ENCODE peak calls at places on chromosomes 16 and 17, in five cellular contexts. X, Q, E, N and T are unnamed samples.

GRCh38 chr16:67150833-67151396 is at the start of gene B3GNT9:
- DNase-seq in X (peak; percentile 72), Q (peak; percentile 86), E (peak; percentile 58), N (peak; percentile 52), T (peak; percentile 55)

GRCh38 chr17:58089111-58089510 is 5.9 kb downstream of the DYNLL2 start:
- DNase-seq in X (no peak), Q (no peak), E (no peak), N (no peak), T (no peak)

GRCh38 chr17:39095309-39095686 is 56.1 kb downstream of the PLXDC1 start:
- DNase-seq in X (no peak), Q (no peak), E (no peak), N (no peak), T (no peak)

GRCh38 chr16:75198135-75198600 is 8.8 kb downstream of the CTRB2 start:
- DNase-seq in X (no peak), Q (peak; percentile 70), E (no peak), N (peak; percentile 20), T (no peak)

GRCh38 chr17:72363336-72363620 is 242.5 kb downstream of the SOX9 start:
- DNase-seq in X (no peak), Q (no peak), E (no peak), N (no peak), T (no peak)

GRCh38 chr17:7355053-7355452 is at the start of gene TMEM95:
- DNase-seq in X (peak; percentile 13), Q (no peak), E (no peak), N (no peak), T (no peak)

GRCh38 chr17:42312285-42313130 is 24.2 kb downstream of the STAT5A start:
- DNase-seq in X (peak; percentile 83), Q (peak; percentile 95), E (peak; percentile 85), N (peak; percentile 97), T (peak; percentile 86)

GRCh38 chr16:65790768-65791167 is 575.7 kb upstream of the CDH5 start:
- DNase-seq in X (no peak), Q (no peak), E (no peak), N (no peak), T (no peak)

GRCh38 chr17:36933174-36934143 is 3.8 kb upstream of the LHX1 start:
- DNase-seq in X (no peak), Q (no peak), E (no peak), N (no peak), T (no peak)

GRCh38 chr17:72359811-72360210 is 239.0 kb downstream of the SOX9 start:
- DNase-seq in X (no peak), Q (no peak), E (no peak), N (no peak), T (no peak)

GRCh38 chr16:4855371-4855770 is 8.1 kb downstream of the UBN1 start:
- DNase-seq in X (no peak), Q (no peak), E (no peak), N (no peak), T (no peak)

GRCh38 chr16:11087691-11088431 is 143.5 kb downstream of the CLEC16A start:
- DNase-seq in X (no peak), Q (no peak), E (no peak), N (no peak), T (no peak)

GRCh38 chr17:43431741-43432523 is 33.1 kb downstream of the ARL4D start:
- DNase-seq in X (no peak), Q (no peak), E (peak; percentile 58), N (no peak), T (no peak)

GRCh38 chr16:66420396-66420795 is 6.7 kb upstream of the BEAN1 start:
- DNase-seq in X (no peak), Q (no peak), E (no peak), N (no peak), T (no peak)

GRCh38 chr17:30720013-30720471 is 104.5 kb downstream of the CRLF3 start:
- DNase-seq in X (peak; percentile 6), Q (peak; percentile 51), E (no peak), N (no peak), T (peak; percentile 30)

GRCh38 chr17:33039874-33040273 is 48.2 kb downstream of the SPACA3 start:
- DNase-seq in X (no peak), Q (no peak), E (peak; percentile 18), N (no peak), T (no peak)

GRCh38 chr17:13265306-13265705 is 247.5 kb upstream of the ELAC2 start:
- DNase-seq in X (no peak), Q (no peak), E (no peak), N (no peak), T (no peak)
- TF ChIP-seq POLR2AphosphoS5 in X (no peak), Q (no peak), E (no peak), N (no peak), T (no peak)

DNA sequence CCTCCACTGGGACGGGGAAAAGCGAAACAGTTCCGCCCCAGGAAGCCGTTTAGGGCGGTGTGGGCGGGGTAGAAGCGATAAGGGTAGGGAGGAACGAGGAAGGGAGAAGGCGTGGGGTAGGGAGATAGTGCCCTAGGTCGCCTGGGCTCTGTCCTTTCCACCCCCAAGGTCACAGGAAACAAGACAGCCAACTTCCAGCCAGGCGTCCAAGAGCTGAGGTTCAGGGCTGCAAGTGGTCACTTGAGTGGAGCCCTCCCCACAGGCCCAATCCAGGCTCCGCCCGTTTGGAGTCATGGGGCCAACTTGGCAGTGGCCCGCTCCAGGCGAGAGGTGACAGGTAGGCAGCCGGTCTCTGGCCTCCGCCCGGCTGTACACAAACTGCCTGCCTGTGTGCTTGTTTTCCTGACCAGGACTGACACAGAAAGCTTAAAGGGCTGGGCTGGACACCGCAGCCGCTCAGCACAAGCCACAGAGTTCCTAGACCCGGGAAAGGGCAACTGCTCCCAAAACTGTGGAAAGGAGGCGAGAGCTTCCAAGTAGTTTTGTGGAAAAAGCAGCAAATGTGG is at the start of gene RILP:
- DNase-seq in X (peak; percentile 91), Q (peak; percentile 93), E (peak; percentile 61), N (peak; percentile 96), T (peak; percentile 92)
- TF ChIP-seq POLR2A in X (peak; percentile 64), Q (peak; percentile 8), E (no peak), N (peak; percentile 56), T (no peak)

GRCh38 chr17:11026903-11027302 is 189.0 kb upstream of the PIRT start:
- DNase-seq in X (no peak), Q (no peak), E (no peak), N (no peak), T (no peak)

GRCh38 chr17:11028349-11028748 is 190.5 kb upstream of the PIRT start:
- DNase-seq in X (no peak), Q (no peak), E (no peak), N (no peak), T (no peak)

GRCh38 chr17:11035681-11036080 is 197.8 kb upstream of the PIRT start:
- DNase-seq in X (no peak), Q (no peak), E (no peak), N (no peak), T (no peak)

DNA sequence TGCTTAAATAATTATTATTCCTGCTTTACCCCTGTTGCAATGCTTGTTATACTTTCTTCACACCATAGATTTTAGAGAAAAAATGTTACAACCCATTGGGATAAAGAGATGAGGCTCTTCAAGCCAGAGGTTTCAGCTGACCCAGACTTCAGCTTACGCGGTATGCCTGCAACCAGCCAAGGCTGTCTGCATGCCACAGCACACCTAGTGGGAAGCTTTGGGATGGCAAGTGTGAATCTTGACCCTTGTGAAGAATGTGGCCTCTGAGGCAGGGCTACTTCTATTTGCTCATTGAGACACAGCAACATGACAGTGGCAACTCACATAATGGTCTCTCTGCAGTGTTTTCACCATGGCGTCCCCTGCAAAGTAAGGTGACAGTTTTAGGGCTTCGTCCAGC is 193.9 kb upstream of the PIRT start:
- DNase-seq in X (no peak), Q (no peak), E (no peak), N (peak; percentile 2), T (no peak)
- TF ChIP-seq CTCF in X (no peak), Q (no peak), E (no peak), N (no peak), T (no peak)

GRCh38 chr17:81427446-81428120 is 32.3 kb downstream of the BAHCC1 start:
- DNase-seq in X (peak; percentile 67), Q (no peak), E (no peak), N (no peak), T (no peak)
- TF ChIP-seq POLR2AphosphoS5 in X (no peak), Q (no peak), E (no peak), N (no peak), T (no peak)

GRCh38 chr16:2858245-2859025 is 465 bp upstream of the PRSS22 start:
- DNase-seq in X (peak; percentile 88), Q (no peak), E (no peak), N (no peak), T (peak; percentile 89)
- TF ChIP-seq POLR2A in X (no peak), Q (no peak), E (no peak), N (no peak), T (no peak)

GRCh38 chr16:24995469-24995868 is 19.7 kb downstream of the ARHGAP17 start:
- DNase-seq in X (no peak), Q (no peak), E (no peak), N (no peak), T (no peak)
- TF ChIP-seq CTCF in X (no peak), Q (no peak), E (no peak), N (peak; percentile 18), T (no peak)

GRCh38 chr17:68834328-68834836 is 120.8 kb downstream of the ABCA8 start:
- DNase-seq in X (no peak), Q (no peak), E (no peak), N (no peak), T (no peak)
- TF ChIP-seq POLR2AphosphoS5 in X (no peak), Q (no peak), E (no peak), N (no peak), T (no peak)